ENCODE peak calls at places on chromosome 2, in seven cellular contexts. One of them, this sample, is unnamed.

GRCh38 chr2:202765435-202765834 is 106.1 kb downstream of the ICA1L start:
- DNase-seq in HCT116: no peak
- DNase-seq in SK-N-SH: no peak
- DNase-seq in H1: no peak
- DNase-seq in HepG2: no peak
- DNase-seq in K562: no peak
- DNase-seq in GM12878: no peak
- DNase-seq in this sample: no peak

GRCh38 chr2:150472122-150472899 is 15.2 kb downstream of the RND3 start:
- DNase-seq in HCT116: no peak
- DNase-seq in SK-N-SH: no peak
- DNase-seq in H1: no peak
- DNase-seq in HepG2: no peak
- DNase-seq in K562: no peak
- DNase-seq in GM12878: no peak
- DNase-seq in this sample: no peak

GRCh38 chr2:157181234-157181633 is 76.3 kb upstream of the GALNT5 start:
- DNase-seq in HCT116: no peak
- DNase-seq in SK-N-SH: no peak
- DNase-seq in H1: no peak
- DNase-seq in HepG2: no peak
- DNase-seq in K562: no peak
- DNase-seq in GM12878: no peak
- DNase-seq in this sample: no peak

GRCh38 chr2:25078171-25079049 is 36.5 kb downstream of the EFR3B start:
- DNase-seq in HCT116: peak
- DNase-seq in SK-N-SH: no peak
- DNase-seq in H1: no peak
- DNase-seq in HepG2: peak
- DNase-seq in K562: no peak
- DNase-seq in GM12878: no peak
- DNase-seq in this sample: peak

GRCh38 chr2:71498261-71498701 is 44.9 kb downstream of the DYSF start:
- DNase-seq in HCT116: peak
- DNase-seq in SK-N-SH: no peak
- DNase-seq in H1: no peak
- DNase-seq in HepG2: peak
- DNase-seq in K562: no peak
- DNase-seq in GM12878: no peak
- DNase-seq in this sample: no peak

GRCh38 chr2:59947917-59948534 is 605.4 kb downstream of the BCL11A start:
- DNase-seq in HCT116: no peak
- DNase-seq in SK-N-SH: no peak
- DNase-seq in H1: no peak
- DNase-seq in HepG2: no peak
- DNase-seq in K562: no peak
- DNase-seq in GM12878: no peak
- DNase-seq in this sample: no peak

GRCh38 chr2:230942920-230943896 is 18.2 kb upstream of the GPR55 start:
- DNase-seq in HCT116: no peak
- DNase-seq in SK-N-SH: no peak
- DNase-seq in H1: no peak
- DNase-seq in HepG2: no peak
- DNase-seq in K562: no peak
- DNase-seq in GM12878: peak
- DNase-seq in this sample: no peak

GRCh38 chr2:134508396-134508795 is 210.4 kb downstream of the TMEM163 start:
- DNase-seq in HCT116: no peak
- DNase-seq in SK-N-SH: no peak
- DNase-seq in H1: no peak
- DNase-seq in HepG2: no peak
- DNase-seq in K562: no peak
- DNase-seq in GM12878: no peak
- DNase-seq in this sample: no peak

GRCh38 chr2:1140389-1141003 is 189.8 kb downstream of the SNTG2 start:
- DNase-seq in HCT116: no peak
- DNase-seq in SK-N-SH: peak
- DNase-seq in H1: peak
- DNase-seq in HepG2: peak
- DNase-seq in K562: peak
- DNase-seq in GM12878: no peak
- DNase-seq in this sample: peak

GRCh38 chr2:157442636-157443035 is 1.3 kb downstream of the CYTIP start:
- DNase-seq in HCT116: no peak
- DNase-seq in SK-N-SH: no peak
- DNase-seq in H1: no peak
- DNase-seq in HepG2: no peak
- DNase-seq in K562: no peak
- DNase-seq in GM12878: no peak
- DNase-seq in this sample: no peak

GRCh38 chr2:238706163-238706562 is 141.7 kb upstream of the TWIST2 start:
- DNase-seq in HCT116: no peak
- DNase-seq in SK-N-SH: no peak
- DNase-seq in H1: no peak
- DNase-seq in HepG2: no peak
- DNase-seq in K562: no peak
- DNase-seq in GM12878: no peak
- DNase-seq in this sample: no peak

GRCh38 chr2:160934263-160934662 is 226.0 kb upstream of the TANK start:
- DNase-seq in HCT116: no peak
- DNase-seq in SK-N-SH: no peak
- DNase-seq in H1: no peak
- DNase-seq in HepG2: peak
- DNase-seq in K562: no peak
- DNase-seq in GM12878: no peak
- DNase-seq in this sample: no peak

GRCh38 chr2:122081743-122082142 is 326.3 kb downstream of the TSN start:
- DNase-seq in HCT116: no peak
- DNase-seq in SK-N-SH: peak
- DNase-seq in H1: no peak
- DNase-seq in HepG2: no peak
- DNase-seq in K562: no peak
- DNase-seq in GM12878: no peak
- DNase-seq in this sample: no peak

GRCh38 chr2:173249661-173250641 is 104.7 kb upstream of the CDCA7 start:
- DNase-seq in HCT116: no peak
- DNase-seq in SK-N-SH: no peak
- DNase-seq in H1: no peak
- DNase-seq in HepG2: no peak
- DNase-seq in K562: no peak
- DNase-seq in GM12878: no peak
- DNase-seq in this sample: no peak

GRCh38 chr2:96501886-96502810 is 3.0 kb downstream of the NEURL3 start:
- DNase-seq in HCT116: no peak
- DNase-seq in SK-N-SH: no peak
- DNase-seq in H1: no peak
- DNase-seq in HepG2: peak
- DNase-seq in K562: no peak
- DNase-seq in GM12878: no peak
- DNase-seq in this sample: no peak

GRCh38 chr2:3709225-3709624 is 5.8 kb downstream of the DCDC2C start:
- DNase-seq in HCT116: no peak
- DNase-seq in SK-N-SH: no peak
- DNase-seq in H1: no peak
- DNase-seq in HepG2: no peak
- DNase-seq in K562: no peak
- DNase-seq in GM12878: no peak
- DNase-seq in this sample: no peak

GRCh38 chr2:45024600-45025291 is 15.5 kb upstream of the SIX2 start:
- DNase-seq in HCT116: peak
- DNase-seq in SK-N-SH: no peak
- DNase-seq in H1: no peak
- DNase-seq in HepG2: no peak
- DNase-seq in K562: no peak
- DNase-seq in GM12878: no peak
- DNase-seq in this sample: no peak

GRCh38 chr2:134333646-134334189 is 79.8 kb downstream of the MGAT5 start:
- DNase-seq in HCT116: no peak
- DNase-seq in SK-N-SH: no peak
- DNase-seq in H1: no peak
- DNase-seq in HepG2: no peak
- DNase-seq in K562: no peak
- DNase-seq in GM12878: no peak
- DNase-seq in this sample: no peak

GRCh38 chr2:30436859-30437435 is 10.1 kb upstream of the LCLAT1 start:
- DNase-seq in HCT116: no peak
- DNase-seq in SK-N-SH: no peak
- DNase-seq in H1: no peak
- DNase-seq in HepG2: no peak
- DNase-seq in K562: no peak
- DNase-seq in GM12878: no peak
- DNase-seq in this sample: no peak

GRCh38 chr2:232058063-232058877 is 96.8 kb downstream of the DIS3L2 start:
- DNase-seq in HCT116: no peak
- DNase-seq in SK-N-SH: no peak
- DNase-seq in H1: no peak
- DNase-seq in HepG2: no peak
- DNase-seq in K562: no peak
- DNase-seq in GM12878: no peak
- DNase-seq in this sample: no peak

GRCh38 chr2:123209185-123209584 is 815.9 kb upstream of the CNTNAP5 start:
- DNase-seq in HCT116: no peak
- DNase-seq in SK-N-SH: peak
- DNase-seq in H1: no peak
- DNase-seq in HepG2: no peak
- DNase-seq in K562: no peak
- DNase-seq in GM12878: no peak
- DNase-seq in this sample: no peak

GRCh38 chr2:129056309-129056958 is 737.8 kb upstream of the HS6ST1 start:
- DNase-seq in HCT116: no peak
- DNase-seq in SK-N-SH: no peak
- DNase-seq in H1: no peak
- DNase-seq in HepG2: no peak
- DNase-seq in K562: no peak
- DNase-seq in GM12878: no peak
- DNase-seq in this sample: peak
- TF ChIP-seq JUND in HCT116: no peak
- TF ChIP-seq JUND in SK-N-SH: no peak
- TF ChIP-seq JUND in H1: no peak
- TF ChIP-seq JUND in HepG2: no peak
- TF ChIP-seq JUND in K562: no peak
- TF ChIP-seq JUND in GM12878: no peak
- TF ChIP-seq JUND in this sample: no peak

GRCh38 chr2:64972856-64973255 is 16.3 kb upstream of the SLC1A4 start:
- DNase-seq in HCT116: no peak
- DNase-seq in SK-N-SH: no peak
- DNase-seq in H1: no peak
- DNase-seq in HepG2: no peak
- DNase-seq in K562: no peak
- DNase-seq in GM12878: no peak
- DNase-seq in this sample: no peak

GRCh38 chr2:64978514-64979268 is 10.5 kb upstream of the SLC1A4 start:
- DNase-seq in HCT116: peak
- DNase-seq in SK-N-SH: no peak
- DNase-seq in H1: no peak
- DNase-seq in HepG2: no peak
- DNase-seq in K562: peak
- DNase-seq in GM12878: no peak
- DNase-seq in this sample: no peak

GRCh38 chr2:64979744-64980143 is 9.5 kb upstream of the SLC1A4 start:
- DNase-seq in HCT116: no peak
- DNase-seq in SK-N-SH: no peak
- DNase-seq in H1: no peak
- DNase-seq in HepG2: no peak
- DNase-seq in K562: no peak
- DNase-seq in GM12878: no peak
- DNase-seq in this sample: no peak

GRCh38 chr2:64975232-64975791 is 13.9 kb upstream of the SLC1A4 start:
- DNase-seq in HCT116: peak
- DNase-seq in SK-N-SH: no peak
- DNase-seq in H1: no peak
- DNase-seq in HepG2: peak
- DNase-seq in K562: no peak
- DNase-seq in GM12878: no peak
- DNase-seq in this sample: peak

GRCh38 chr2:64976276-64976675 is 12.9 kb upstream of the SLC1A4 start:
- DNase-seq in HCT116: no peak
- DNase-seq in SK-N-SH: no peak
- DNase-seq in H1: no peak
- DNase-seq in HepG2: no peak
- DNase-seq in K562: no peak
- DNase-seq in GM12878: no peak
- DNase-seq in this sample: no peak
- TF ChIP-seq JUND in HCT116: no peak
- TF ChIP-seq JUND in SK-N-SH: no peak
- TF ChIP-seq JUND in H1: no peak
- TF ChIP-seq JUND in HepG2: no peak
- TF ChIP-seq JUND in K562: no peak
- TF ChIP-seq JUND in GM12878: no peak
- TF ChIP-seq JUND in this sample: no peak

GRCh38 chr2:23669413-23670244 is 257.3 kb downstream of the ATAD2B start:
- DNase-seq in HCT116: no peak
- DNase-seq in SK-N-SH: peak
- DNase-seq in H1: no peak
- DNase-seq in HepG2: peak
- DNase-seq in K562: no peak
- DNase-seq in GM12878: no peak
- DNase-seq in this sample: peak

GRCh38 chr2:23663730-23664005 is 263.3 kb downstream of the ATAD2B start:
- DNase-seq in HCT116: no peak
- DNase-seq in SK-N-SH: no peak
- DNase-seq in H1: no peak
- DNase-seq in HepG2: no peak
- DNase-seq in K562: no peak
- DNase-seq in GM12878: no peak
- DNase-seq in this sample: no peak

GRCh38 chr2:23664069-23664788 is 262.7 kb downstream of the ATAD2B start:
- DNase-seq in HCT116: no peak
- DNase-seq in SK-N-SH: no peak
- DNase-seq in H1: no peak
- DNase-seq in HepG2: peak
- DNase-seq in K562: no peak
- DNase-seq in GM12878: no peak
- DNase-seq in this sample: no peak

GRCh38 chr2:23668756-23669304 is 258.1 kb downstream of the ATAD2B start:
- DNase-seq in HCT116: no peak
- DNase-seq in SK-N-SH: peak
- DNase-seq in H1: no peak
- DNase-seq in HepG2: no peak
- DNase-seq in K562: no peak
- DNase-seq in GM12878: no peak
- DNase-seq in this sample: no peak

GRCh38 chr2:23666241-23667025 is 260.5 kb downstream of the ATAD2B start:
- DNase-seq in HCT116: no peak
- DNase-seq in SK-N-SH: no peak
- DNase-seq in H1: no peak
- DNase-seq in HepG2: no peak
- DNase-seq in K562: no peak
- DNase-seq in GM12878: no peak
- DNase-seq in this sample: no peak
- TF ChIP-seq JUND in HCT116: no peak
- TF ChIP-seq JUND in SK-N-SH: no peak
- TF ChIP-seq JUND in H1: no peak
- TF ChIP-seq JUND in HepG2: no peak
- TF ChIP-seq JUND in K562: no peak
- TF ChIP-seq JUND in GM12878: no peak
- TF ChIP-seq JUND in this sample: no peak

DNA sequence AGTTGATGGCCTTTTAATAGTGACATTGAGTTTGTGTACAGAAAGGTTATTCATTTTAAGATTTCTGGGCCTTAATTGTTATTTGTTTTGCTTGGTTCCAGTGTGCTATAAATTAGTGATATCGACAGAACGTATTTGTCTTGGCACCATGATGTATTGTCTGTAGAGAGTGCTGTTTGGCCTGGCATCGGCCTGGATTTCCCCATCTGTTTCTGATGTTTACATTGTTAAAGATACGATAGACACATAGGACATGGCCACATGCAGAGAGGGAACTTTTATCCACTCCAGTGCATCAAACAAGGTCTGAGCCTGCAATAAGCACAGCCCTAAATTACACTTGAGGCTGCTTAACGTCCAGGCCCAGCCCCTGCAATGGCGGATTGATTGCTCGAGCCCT is 144.7 kb downstream of the SLC4A3 start:
- DNase-seq in HCT116: no peak
- DNase-seq in SK-N-SH: no peak
- DNase-seq in H1: no peak
- DNase-seq in HepG2: no peak
- DNase-seq in K562: no peak
- DNase-seq in GM12878: no peak
- DNase-seq in this sample: peak
- TF ChIP-seq JUND in HCT116: no peak
- TF ChIP-seq JUND in SK-N-SH: no peak
- TF ChIP-seq JUND in H1: no peak
- TF ChIP-seq JUND in HepG2: no peak
- TF ChIP-seq JUND in K562: no peak
- TF ChIP-seq JUND in GM12878: no peak
- TF ChIP-seq JUND in this sample: no peak

This sample was measured in T47D.